ENCODE peak calls at places on chromosomes 4 and X, in five cellular contexts. A is NB4, Q is B cell, K is posterior cingulate gyrus, R is NCI-H82. O is an unnamed sample.

GRCh38 chrX:155767101-155767878 is 113.9 kb upstream of the VAMP7 start:
- DNase-seq in A (peak; percentile 45), Q (peak; percentile 9), K (peak; percentile 72), R (peak; percentile 86), O (peak; percentile 23)

GRCh38 chrX:38661561-38661960 is 100.2 kb downstream of the TSPAN7 start:
- DNase-seq in A (no peak), Q (no peak), K (no peak), R (peak; percentile 3), O (no peak)

GRCh38 chr4:15543537-15544195 is 74.0 kb downstream of the CC2D2A start:
- DNase-seq in A (no peak), Q (no peak), K (no peak), R (no peak), O (no peak)

GRCh38 chr4:1767770-1768366 is 25.2 kb upstream of the FGFR3 start:
- DNase-seq in A (peak; percentile 59), Q (peak; percentile 55), K (no peak), R (peak; percentile 68), O (no peak)

GRCh38 chr4:29051381-29051965 is 1668.7 kb upstream of the PCDH7 start:
- DNase-seq in A (no peak), Q (no peak), K (no peak), R (no peak), O (no peak)

GRCh38 chrX:42290608-42291007 is 367.3 kb upstream of the CASK start:
- DNase-seq in A (peak; percentile 3), Q (peak; percentile 2), K (no peak), R (peak; percentile 2), O (no peak)

GRCh38 chr4:184732126-184732525 is 1.8 kb downstream of the CENPU start:
- DNase-seq in A (no peak), Q (no peak), K (no peak), R (no peak), O (no peak)

GRCh38 chr4:101790521-101791188 is at the start of gene BANK1:
- DNase-seq in A (peak; percentile 89), Q (peak; percentile 94), K (peak; percentile 75), R (no peak), O (peak; percentile 18)

GRCh38 chr4:98890698-98891097 is 38.2 kb downstream of the EIF4E start:
- DNase-seq in A (no peak), Q (no peak), K (no peak), R (no peak), O (no peak)

GRCh38 chrX:47632664-47633063 is 2.9 kb upstream of the CFP start:
- DNase-seq in A (no peak), Q (no peak), K (no peak), R (no peak), O (no peak)

GRCh38 chr4:176726803-176727202 is 65.9 kb downstream of the VEGFC start:
- DNase-seq in A (no peak), Q (no peak), K (no peak), R (no peak), O (no peak)

GRCh38 chr4:110087116-110087708 is 111.2 kb downstream of the ELOVL6 start:
- DNase-seq in A (no peak), Q (no peak), K (no peak), R (no peak), O (no peak)